ENCODE peak calls at places on chromosome 13, in four cellular contexts. O is CD4-positive, alpha-beta memory T cell; K is HepG2; Z is heart left ventricle. Q is an unnamed sample. For H3K9me3, the result is how much of the 10 kb centered on the place peaks cover.

GRCh38 chr13:44373601-44374347 is at the start of gene SERP2:
- DNase-seq in Z (peak), O (no peak), K (no peak), Q (no peak)

GRCh38 chr13:77026255-77026782 is 640 bp downstream of the FBXL3 start:
- DNase-seq in K (peak), Z (peak), O (peak), Q (peak)

GRCh38 chr13:46553886-46554855 is 1.2 kb downstream of the LRCH1 start:
- DNase-seq in K (peak), Z (peak), O (peak), Q (peak)

GRCh38 chr13:47147784-47148062 is 250.9 kb upstream of the HTR2A start:
- DNase-seq in O (no peak), Z (no peak), K (no peak), Q (no peak)

GRCh38 chr13:49821216-49821820 is 28.8 kb upstream of the KPNA3 start:
- DNase-seq in K (no peak), O (no peak), Z (no peak), Q (no peak)

GRCh38 chr13:32538234-32538620 is 368 bp downstream of the N4BP2L2 start:
- DNase-seq in K (peak), Z (peak), O (no peak), Q (no peak)

GRCh38 chr13:66831317-66831716 is 398.8 kb downstream of the PCDH9 start:
- DNase-seq in K (no peak), O (no peak), Z (no peak), Q (no peak)

GRCh38 chr13:60645552-60646138 is 248.6 kb downstream of the TDRD3 start:
- DNase-seq in Z (no peak), K (no peak), O (no peak), Q (no peak)

GRCh38 chr13:100208596-100208995 is 119.7 kb downstream of the PCCA start:
- DNase-seq in K (no peak), Z (no peak), O (no peak), Q (no peak)

GRCh38 chr13:111940892-111941291 is 126.1 kb upstream of the SOX1 start:
- DNase-seq in O (no peak), Z (no peak), K (no peak), Q (no peak)

GRCh38 chr13:42762917-42763316 is 18.5 kb upstream of the FAM216B start:
- DNase-seq in O (no peak), K (no peak), Z (no peak), Q (no peak)

GRCh38 chr13:98483636-98484288 is 93.1 kb downstream of the STK24 start:
- DNase-seq in O (no peak), K (no peak), Z (no peak), Q (peak)

GRCh38 chr13:111256946-111257345 is 63.5 kb upstream of the TEX29 start:
- DNase-seq in O (no peak), K (no peak), Z (no peak), Q (no peak)

GRCh38 chr13:48626077-48626449 is 27.7 kb upstream of the CYSLTR2 start:
- DNase-seq in K (peak), Z (no peak), O (no peak), Q (no peak)

GRCh38 chr13:92172191-92172590 is 773.8 kb downstream of the GPC5 start:
- DNase-seq in Z (no peak), K (no peak), O (no peak), Q (no peak)

GRCh38 chr13:35760678-35761308 is 284.3 kb upstream of the MAB21L1 start:
- DNase-seq in O (no peak), Z (no peak), K (no peak), Q (no peak)

GRCh38 chr13:32496574-32497160 is 41.9 kb downstream of the N4BP2L2 start:
- DNase-seq in K (no peak), Z (no peak), O (no peak), Q (no peak)

GRCh38 chr13:95644611-95645052 is at the start of gene DZIP1:
- DNase-seq in Z (peak), O (no peak), K (peak), Q (no peak)

GRCh38 chr13:99266827-99267226 is 8.6 kb upstream of the GPR18 start:
- DNase-seq in O (no peak), K (no peak), Z (no peak), Q (no peak)

GRCh38 chr13:92436927-92437326 is 789.7 kb upstream of the GPC6 start:
- DNase-seq in K (no peak), Z (no peak), O (no peak), Q (no peak)

GRCh38 chr13:28750187-28751045 is 31.6 kb upstream of the SLC46A3 start:
- DNase-seq in K (no peak), O (no peak), Z (no peak), Q (no peak)

GRCh38 chr13:33228645-33229445 is 56.7 kb downstream of the STARD13 start:
- DNase-seq in O (peak), K (peak), Z (no peak), Q (peak)

GRCh38 chr13:94065741-94066140 is 413.7 kb downstream of the DCT start:
- DNase-seq in Z (no peak), K (no peak), O (no peak), Q (no peak)

GRCh38 chr13:97191615-97192014 is 30.5 kb upstream of the MBNL2 start:
- DNase-seq in K (no peak), O (no peak), Z (no peak), Q (no peak)

GRCh38 chr13:21747456-21747855 is 76.6 kb downstream of the FGF9 start:
- DNase-seq in K (no peak), O (no peak), Z (no peak), Q (no peak)

GRCh38 chr13:94009696-94010095 is 469.8 kb downstream of the DCT start:
- DNase-seq in K (no peak), O (no peak), Z (no peak), Q (no peak)

GRCh38 chr13:39016789-39017188 is 21.1 kb downstream of the PROSER1 start:
- DNase-seq in K (peak), Z (no peak), O (no peak), Q (peak)

DNA sequence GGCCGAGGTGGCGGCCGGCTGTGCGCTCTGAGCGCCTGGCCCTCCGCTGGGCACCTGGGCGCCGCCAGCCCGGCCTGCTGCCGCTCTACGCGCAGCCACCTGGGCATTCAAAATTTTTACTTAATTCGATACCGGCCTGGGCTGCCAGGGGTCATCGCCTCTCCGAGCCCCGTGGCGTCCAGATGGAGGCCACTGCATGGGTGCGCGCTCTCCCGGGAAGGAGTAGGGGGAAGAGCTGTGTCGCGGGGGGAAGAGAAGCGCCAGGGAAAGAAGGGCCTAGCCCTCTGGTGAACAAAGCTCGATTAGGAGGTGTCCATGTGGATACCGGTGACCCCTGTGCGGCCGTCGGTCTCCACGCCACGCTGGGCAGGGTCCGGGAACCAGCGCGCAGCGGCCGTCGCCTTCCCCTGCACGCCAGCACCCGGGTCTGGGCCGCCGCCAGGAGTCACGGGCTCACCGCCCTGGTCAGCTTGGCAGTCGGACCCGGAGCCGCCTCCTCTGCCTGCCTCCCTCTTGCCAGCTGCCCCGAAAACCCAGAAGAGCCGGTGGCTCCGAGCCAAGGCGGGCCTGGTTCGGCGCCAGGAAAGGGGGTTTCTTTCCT is 725 bp downstream of the BIVM start:
- DNase-seq in O (no peak), K (no peak), Z (peak), Q (no peak)
- H3K27ac ChIP-seq in O (no peak), K (peak), Z (peak), Q (no peak)

DNA sequence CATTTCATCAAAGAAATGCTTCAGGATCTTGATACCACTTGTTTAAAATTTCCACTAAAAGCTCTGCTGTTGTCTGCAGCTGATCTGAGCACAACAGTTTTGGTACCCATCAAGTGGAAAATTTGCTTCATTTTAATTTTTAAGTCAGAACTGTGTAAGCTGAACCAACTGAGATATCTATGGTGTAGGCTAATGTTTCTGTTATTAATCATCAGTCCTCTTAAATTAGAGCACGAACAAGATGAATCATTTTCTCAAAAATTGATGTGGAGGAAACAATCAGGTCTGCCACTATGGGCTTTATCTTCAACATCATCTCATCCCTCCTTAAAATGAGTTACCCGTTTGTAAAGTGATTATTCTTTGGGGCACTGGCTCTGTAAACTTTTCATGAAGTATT is 221.5 kb upstream of the NBEA start:
- DNase-seq in Z (no peak), O (no peak), K (no peak), Q (no peak)
- H3K9me3 ChIP-seq in Z (under half), O (under half), K (under half), Q (under half)

DNA sequence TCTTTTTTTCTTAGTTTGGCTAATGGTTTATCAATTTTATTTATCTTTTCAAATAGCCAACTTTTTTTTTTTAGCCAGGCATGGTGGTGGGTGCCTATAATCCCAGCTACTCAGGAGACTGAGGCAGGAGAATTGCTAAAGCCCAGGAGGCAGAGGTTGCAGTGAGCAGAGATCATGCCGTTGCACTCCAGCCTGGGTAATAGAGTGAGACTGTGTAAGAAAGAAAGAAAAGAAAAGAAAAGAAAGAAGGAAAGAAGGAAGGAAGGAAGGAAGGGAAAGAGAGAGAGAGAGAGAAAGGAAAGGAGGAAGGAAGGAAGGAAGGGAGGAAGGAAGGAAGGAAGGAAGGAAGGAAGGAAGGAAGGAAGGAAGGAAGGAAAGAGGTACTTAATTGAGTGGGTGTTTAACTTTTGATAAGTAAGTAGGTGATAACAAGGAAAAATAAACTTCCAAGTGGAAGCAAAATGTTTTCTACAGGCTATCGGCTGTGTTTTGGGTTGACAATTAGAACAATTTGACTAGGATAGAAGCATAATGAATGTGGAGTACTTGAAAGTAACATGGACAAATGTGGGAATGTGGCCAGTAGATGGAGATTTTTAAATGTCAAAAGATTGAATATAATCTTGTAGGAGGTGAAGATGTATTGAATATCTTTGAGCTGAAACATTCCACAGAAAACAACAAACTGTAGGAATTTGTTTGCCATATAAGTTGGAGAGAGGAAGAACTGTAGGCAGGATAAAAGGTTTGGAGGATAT is 62.8 kb upstream of the MYO16 start:
- DNase-seq in K (no peak), O (no peak), Z (no peak), Q (no peak)
- H3K4me3 ChIP-seq in K (no peak), O (no peak), Z (no peak), Q (no peak)

GRCh38 chr13:80419416-80419815 is 78.5 kb upstream of the SPRY2 start:
- DNase-seq in K (no peak), O (no peak), Z (no peak), Q (no peak)
- H3K27ac ChIP-seq in K (no peak), O (no peak), Z (no peak), Q (no peak)

DNA sequence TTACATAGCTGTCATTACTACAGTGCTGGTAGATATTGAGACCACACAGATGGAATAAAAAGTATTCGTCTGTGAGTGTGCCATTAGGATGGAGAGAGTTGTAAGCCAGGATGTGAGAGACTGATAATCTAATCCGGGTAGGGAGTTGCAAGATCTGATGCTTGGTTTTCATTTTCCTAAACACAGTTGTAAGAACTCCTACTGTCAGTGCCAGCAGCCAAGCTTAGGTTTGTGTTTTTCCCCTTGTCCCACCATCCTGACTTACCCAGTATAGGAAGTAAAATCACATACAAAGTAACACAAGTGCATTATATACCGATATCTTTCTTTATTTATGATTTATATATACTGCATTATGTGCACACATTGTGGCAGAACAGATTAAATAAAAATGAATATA is 726.4 kb upstream of the PCDH20 start:
- DNase-seq in O (no peak), Z (no peak), K (no peak), Q (no peak)
- H3K9me3 ChIP-seq in O (under half), Z (under half), K (under half), Q (under half)

DNA sequence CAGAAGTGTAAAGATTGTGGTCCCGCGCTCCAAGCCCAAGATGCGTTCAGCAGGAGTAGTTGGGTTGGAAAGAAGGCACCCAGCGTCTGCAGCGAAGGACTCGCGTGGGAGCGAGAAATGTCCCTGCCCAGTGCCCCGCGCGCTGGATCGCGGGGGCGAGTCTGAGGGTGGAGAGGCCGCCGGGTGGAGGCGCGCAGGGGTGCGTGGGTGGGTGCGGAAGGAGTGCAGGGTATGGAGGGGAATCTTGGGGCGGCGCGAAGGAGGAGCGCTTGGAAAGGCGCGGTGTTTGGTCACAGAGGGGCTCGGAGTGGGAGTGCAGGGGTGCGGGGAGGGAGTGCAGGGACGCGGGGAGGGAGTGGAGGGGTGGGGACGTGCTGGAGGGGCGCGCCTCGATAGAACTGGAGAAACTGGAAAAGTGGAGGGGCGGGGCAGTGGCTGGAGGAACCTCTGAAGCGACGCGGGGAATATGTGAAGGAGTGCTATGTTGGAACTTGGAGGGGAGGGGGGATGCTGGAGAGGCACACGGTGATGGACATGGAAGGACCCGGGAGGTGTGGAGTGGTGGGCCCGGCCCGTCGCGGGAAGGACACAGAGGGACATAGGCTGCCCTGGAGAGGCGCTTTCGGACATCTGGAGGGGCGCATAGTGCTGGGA is 21.1 kb upstream of the SGCG start:
- DNase-seq in O (no peak), K (no peak), Z (no peak), Q (no peak)
- H3K4me3 ChIP-seq in O (no peak), K (no peak), Z (peak), Q (no peak)

DNA sequence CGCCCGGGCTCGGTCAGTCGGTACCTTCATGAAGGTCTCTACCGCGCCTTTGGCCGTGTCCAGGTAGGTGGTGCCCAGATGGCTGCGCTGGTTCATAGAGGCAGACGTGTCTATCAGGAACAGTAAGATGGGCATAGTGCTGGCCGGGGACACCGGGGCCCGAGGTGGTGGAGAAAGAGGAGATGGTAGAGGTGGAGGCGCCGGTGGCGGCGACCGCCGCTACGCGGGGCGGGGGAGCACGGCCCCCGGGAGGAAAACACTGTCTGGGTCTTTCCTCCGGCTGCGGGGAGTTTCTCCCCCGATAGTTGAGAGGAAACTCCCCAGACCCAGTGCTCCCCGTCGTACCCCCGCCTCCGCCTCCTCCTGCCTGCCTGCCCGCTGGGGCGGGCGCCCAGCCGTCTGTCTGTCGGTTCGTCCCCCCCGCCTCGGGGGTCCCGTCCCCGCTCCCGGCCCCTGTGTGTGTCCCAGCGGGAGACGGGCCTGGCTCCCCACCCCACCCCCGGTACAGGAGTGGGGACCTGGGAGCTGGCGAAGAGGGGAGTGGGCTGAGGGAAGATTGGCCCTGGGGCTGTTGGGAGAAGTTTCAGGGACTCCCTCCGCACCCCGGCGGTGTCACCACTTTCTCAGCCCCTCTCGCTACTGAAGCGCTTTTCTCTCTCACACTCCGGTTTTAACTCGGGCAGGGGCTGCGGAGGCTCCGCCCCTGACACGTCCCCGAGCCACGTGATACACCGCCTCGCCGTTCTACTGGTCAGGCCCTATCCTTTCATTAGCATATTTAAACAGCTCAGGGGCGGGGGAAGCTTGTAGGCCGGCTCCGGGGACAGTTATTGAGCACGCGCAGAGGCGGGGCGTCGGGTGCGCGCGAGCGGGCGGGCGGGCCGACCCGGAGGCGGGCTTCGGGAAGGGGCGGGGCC is at the start of gene INTS6:
- DNase-seq in K (peak), O (peak), Z (peak), Q (peak)
- H3K27ac ChIP-seq in K (peak), O (peak), Z (peak), Q (peak)

DNA sequence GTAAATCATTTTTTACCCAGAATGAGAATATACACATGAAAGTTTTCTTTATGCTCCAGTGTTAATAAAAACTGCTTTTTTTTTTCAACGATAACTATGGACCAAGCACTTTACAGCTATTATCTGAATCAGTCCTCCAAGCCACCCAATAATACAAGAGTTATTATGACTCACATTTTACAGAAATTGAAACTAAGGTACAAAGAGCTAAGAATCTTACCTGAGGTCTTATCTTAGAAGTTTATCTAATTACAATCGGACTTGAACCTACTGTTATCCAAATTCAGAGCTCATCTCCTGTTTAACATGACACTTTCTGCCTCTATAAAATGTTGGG is 6.6 kb upstream of the FOXO1 start:
- DNase-seq in O (no peak), K (no peak), Z (no peak), Q (peak)
- H3K9me3 ChIP-seq in O (under half), K (under half), Z (under half), Q (under half)

GRCh38 chr13:108230377-108230776 is 12.2 kb downstream of the ABHD13 start:
- DNase-seq in Z (no peak), K (peak), O (no peak), Q (no peak)

GRCh38 chr13:108227651-108228272 is 9.6 kb downstream of the ABHD13 start:
- DNase-seq in Z (no peak), O (peak), K (peak), Q (peak)

GRCh38 chr13:108226184-108226583 is 8.0 kb downstream of the ABHD13 start:
- DNase-seq in Z (no peak), O (no peak), K (peak), Q (peak)

GRCh38 chr13:108223850-108224503 is 5.8 kb downstream of the ABHD13 start:
- DNase-seq in O (no peak), K (no peak), Z (no peak), Q (no peak)

GRCh38 chr13:108225440-108225839 is 7.2 kb downstream of the ABHD13 start:
- DNase-seq in O (peak), K (no peak), Z (no peak), Q (peak)
- H3K4me3 ChIP-seq in O (no peak), K (no peak), Z (no peak), Q (no peak)

Q was measured in small intestine.